ENCODE peak calls at places on chromosomes 4 and X, in four cellular contexts. G is Peyer's patch, D is PC-9, Y is uterus. C is an unnamed sample.
A peak's percentile ranks its signal among the peaks of the same experiment; 100 is the strongest.

GRCh38 chr4:176065365-176066249 is at the start of gene WDR17:
- DNase-seq in G (peak; percentile 91), D (peak; percentile 66), Y (peak; percentile 85), C (peak; percentile 70)

GRCh38 chrX:149003863-149004660 is 501.0 kb downstream of the IDS start:
- DNase-seq in G (no peak), D (no peak), Y (no peak), C (no peak)

GRCh38 chrX:133569217-133569616 is 153.9 kb upstream of the GPC4 start:
- DNase-seq in G (no peak), D (no peak), Y (no peak), C (no peak)

GRCh38 chr4:112422644-112423043 is 93.3 kb downstream of the NEUROG2 start:
- DNase-seq in G (no peak), D (no peak), Y (no peak), C (no peak)

GRCh38 chr4:24886596-24886995 is 26.2 kb downstream of the CCDC149 start:
- DNase-seq in G (no peak), D (no peak), Y (no peak), C (no peak)

GRCh38 chr4:105140684-105141490 is 5.8 kb upstream of the TET2 start:
- DNase-seq in G (no peak), D (no peak), Y (no peak), C (peak; percentile 59)

GRCh38 chr4:620851-621261 is 4.5 kb upstream of the PDE6B start:
- DNase-seq in G (no peak), D (no peak), Y (no peak), C (no peak)

GRCh38 chr4:118989098-118990080 is 100.7 kb downstream of the SYNPO2 start:
- DNase-seq in G (no peak), D (peak; percentile 72), Y (no peak), C (no peak)

GRCh38 chr4:168832746-168833575 is 177.1 kb downstream of the CBR4 start:
- DNase-seq in G (no peak), D (no peak), Y (peak; percentile 62), C (no peak)

GRCh38 chrX:69618803-69619202 is 2.9 kb downstream of the EDA start:
- DNase-seq in G (no peak), D (no peak), Y (peak; percentile 22), C (peak; percentile 6)

GRCh38 chr4:149164282-149164681 is 651.4 kb downstream of the IQCM start:
- DNase-seq in G (no peak), D (no peak), Y (no peak), C (no peak)

GRCh38 chr4:141416219-141416618 is 195.5 kb downstream of the ZNF330 start:
- DNase-seq in G (no peak), D (no peak), Y (no peak), C (no peak)

GRCh38 chrX:42399632-42400024 is 378.3 kb downstream of the PPP1R2C start:
- DNase-seq in G (no peak), D (no peak), Y (no peak), C (no peak)

GRCh38 chr4:41318839-41319530 is 62.3 kb downstream of the UCHL1 start:
- DNase-seq in G (no peak), D (peak; percentile 98), Y (no peak), C (no peak)

GRCh38 chr4:89230271-89230670 is 77.3 kb downstream of the GPRIN3 start:
- DNase-seq in G (no peak), D (no peak), Y (no peak), C (no peak)

GRCh38 chr4:141375855-141376254 is 155.2 kb downstream of the ZNF330 start:
- DNase-seq in G (no peak), D (peak; percentile 68), Y (no peak), C (no peak)

GRCh38 chrX:153662266-153662665 is 11.3 kb downstream of the PNCK start:
- DNase-seq in G (peak; percentile 57), D (no peak), Y (no peak), C (peak; percentile 50)

GRCh38 chr4:184955116-184955515 is 63.2 kb upstream of the HELT start:
- DNase-seq in G (no peak), D (no peak), Y (no peak), C (no peak)

GRCh38 chr4:150078996-150079581 is 844 bp downstream of the DCLK2 start:
- DNase-seq in G (peak; percentile 39), D (no peak), Y (peak; percentile 37), C (no peak)

GRCh38 chr4:143406523-143406922 is 69.8 kb downstream of the GAB1 start:
- DNase-seq in G (peak; percentile 29), D (no peak), Y (peak; percentile 39), C (no peak)

GRCh38 chr4:13159041-13159620 is 325.0 kb downstream of the RAB28 start:
- DNase-seq in G (no peak), D (no peak), Y (no peak), C (no peak)

GRCh38 chrX:31603411-31604120 is 531.7 kb upstream of the FTHL17 start:
- DNase-seq in G (no peak), D (no peak), Y (no peak), C (no peak)

GRCh38 chr4:185774076-185774731 is 37.8 kb downstream of the SORBS2 start:
- DNase-seq in G (no peak), D (no peak), Y (no peak), C (no peak)

DNA sequence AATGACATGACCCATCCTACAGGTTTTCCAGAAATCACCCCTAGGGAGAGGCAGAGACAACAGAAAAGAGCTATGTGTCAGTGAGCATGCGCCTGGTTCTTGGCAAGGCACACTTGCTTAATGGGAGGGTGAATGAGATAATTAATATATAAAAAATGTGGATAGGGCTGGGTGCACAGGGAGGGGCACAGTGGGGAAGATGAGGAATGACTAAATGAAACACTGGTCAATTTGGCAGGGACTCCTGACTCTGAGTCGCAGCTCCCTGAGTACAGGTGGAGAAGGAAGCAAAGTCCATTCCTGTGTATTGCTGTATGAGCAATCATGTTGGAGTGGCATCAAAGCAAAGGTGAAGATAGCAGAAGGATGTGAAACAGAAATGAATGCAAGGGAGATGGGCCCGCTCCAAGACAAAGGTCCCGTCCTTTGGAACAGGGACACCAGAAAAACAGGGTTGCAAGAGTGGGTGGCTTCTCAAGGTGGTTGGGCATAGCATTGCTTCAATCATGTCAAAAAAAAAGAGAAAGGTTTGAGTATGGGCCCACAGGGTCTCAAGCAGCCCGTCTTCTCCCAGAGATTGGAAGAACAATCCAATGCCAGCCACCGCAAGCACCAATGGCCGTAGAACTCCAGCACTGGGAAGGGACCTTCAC is 278.4 kb upstream of the AGTR2 start:
- DNase-seq in G (no peak), D (peak; percentile 67), Y (no peak), C (no peak)
- H3K4me3 ChIP-seq in G (no peak overlapping the region), D (peak overlapping the region; percentile 41), Y (no peak overlapping the region), C (no peak overlapping the region)

DNA sequence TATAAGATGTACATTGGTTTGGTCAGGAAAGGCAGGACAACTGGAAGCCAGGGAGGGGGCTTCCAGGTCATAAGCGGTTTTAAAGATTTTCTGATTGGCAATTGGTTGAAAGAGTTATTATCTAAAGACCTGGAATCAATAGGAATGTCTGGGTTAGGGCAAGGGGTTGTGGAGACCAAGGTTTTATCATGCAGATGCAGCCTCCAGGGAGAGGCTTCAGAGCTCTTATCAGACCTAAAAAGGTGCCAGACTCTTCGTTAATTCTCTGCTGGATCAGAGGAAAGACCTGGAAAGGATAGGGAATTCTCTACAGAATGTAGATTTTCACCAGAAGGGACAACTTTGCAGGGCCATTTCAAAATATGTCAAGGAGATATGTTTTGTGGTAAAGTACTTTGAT is 62.8 kb downstream of the BEX3 start:
- DNase-seq in G (no peak), D (no peak), Y (no peak), C (no peak)
- H3K4me1 ChIP-seq in G (no peaks in the 10 kb centered on the region), D (no peaks in the 10 kb centered on the region), Y (no peaks in the 10 kb centered on the region), C (no peaks in the 10 kb centered on the region)

GRCh38 chr4:145734576-145735329 is 54.8 kb downstream of the C4orf51 start:
- DNase-seq in G (no peak), D (peak; percentile 95), Y (peak; percentile 79), C (no peak)
- H3K4me3 ChIP-seq in G (peak overlapping the region; percentile 12), D (peak overlapping the region; percentile 65), Y (peak overlapping the region; percentile 1), C (no peak overlapping the region)

GRCh38 chr4:10092481-10093272 is 23.9 kb downstream of the WDR1 start:
- DNase-seq in G (no peak), D (no peak), Y (no peak), C (no peak)
- H3K4me1 ChIP-seq in G (peaks cover 9% of the 10 kb centered on the region), D (peaks cover 27% of the 10 kb centered on the region), Y (peaks cover 12% of the 10 kb centered on the region), C (peaks cover 60% of the 10 kb centered on the region)

C was measured in naive thymus-derived CD4-positive, alpha-beta T cell.